ENCODE peak calls at places on chromosome 5, in five cellular contexts. O, A, F, D and W are unnamed samples.

GRCh38 chr5:15885156-15885555 is 294.4 kb downstream of the MARCHF11 start:
- DNase-seq in A (peak; percentile 86), D (no peak), O (peak; percentile 23), F (peak; percentile 31), W (no peak)

GRCh38 chr5:163134061-163134460 is 303.3 kb upstream of the CCNG1 start:
- DNase-seq in A (no peak), D (no peak), F (no peak), O (no peak), W (no peak)

GRCh38 chr5:52896524-52897237 is 92.5 kb upstream of the ITGA2 start:
- DNase-seq in D (no peak), O (peak; percentile 36), F (peak; percentile 77), A (peak; percentile 64), W (no peak)

GRCh38 chr5:133083901-133084300 is 32.1 kb downstream of the HSPA4 start:
- DNase-seq in D (no peak), O (no peak), F (no peak), A (peak; percentile 28), W (no peak)

GRCh38 chr5:160922311-160922710 is 70.3 kb upstream of the ATP10B start:
- DNase-seq in A (no peak), O (no peak), F (no peak), D (no peak), W (no peak)

GRCh38 chr5:75017971-75018370 is 34.4 kb downstream of the GCNT4 start:
- DNase-seq in D (no peak), F (no peak), A (no peak), O (no peak), W (no peak)

GRCh38 chr5:76175051-76175666 is 92.0 kb downstream of the SV2C start:
- DNase-seq in A (peak; percentile 56), D (no peak), F (peak; percentile 43), O (peak; percentile 48), W (no peak)

GRCh38 chr5:156631005-156631404 is 219.1 kb upstream of the PPP1R2B start:
- DNase-seq in D (no peak), A (no peak), F (no peak), O (no peak), W (no peak)

GRCh38 chr5:93018461-93018860 is 562.6 kb downstream of the NR2F1-AS1 start:
- DNase-seq in F (peak; percentile 26), A (peak; percentile 21), D (no peak), O (no peak), W (no peak)

GRCh38 chr5:146721073-146721830 is 157.3 kb downstream of the PPP2R2B start:
- DNase-seq in A (no peak), O (no peak), F (no peak), D (no peak), W (no peak)

GRCh38 chr5:54764691-54765090 is 220.7 kb downstream of the ESM1 start:
- DNase-seq in A (peak; percentile 29), D (no peak), F (peak; percentile 32), O (no peak), W (no peak)

GRCh38 chr5:2003206-2003605 is 120.5 kb upstream of the IRX4 start:
- DNase-seq in A (no peak), F (no peak), D (no peak), O (no peak), W (no peak)